ENCODE peak calls at places on chromosome 4, in six cellular contexts. One of them, this sample, is unnamed.

GRCh38 chr4:40234519-40235039 is 37.7 kb downstream of the RHOH start:
- DNase-seq in CD4-positive, alpha-beta memory T cell: no peak
- DNase-seq in lower lobe of right lung: no peak
- DNase-seq in NCI-H1436 treated with DMSO at 0.1 percent for 48 hours: no peak
- DNase-seq in anterior cingulate cortex: no peak
- DNase-seq in mesendoderm: no peak
- DNase-seq in this sample: no peak

GRCh38 chr4:138616775-138617174 is 374.6 kb upstream of the SLC7A11 start:
- DNase-seq in mesendoderm: no peak
- DNase-seq in NCI-H1436 treated with DMSO at 0.1 percent for 48 hours: no peak
- DNase-seq in CD4-positive, alpha-beta memory T cell: no peak
- DNase-seq in anterior cingulate cortex: no peak
- DNase-seq in lower lobe of right lung: no peak
- DNase-seq in this sample: no peak

GRCh38 chr4:81606796-81607550 is 135.3 kb upstream of the RASGEF1B start:
- DNase-seq in mesendoderm: peak
- DNase-seq in lower lobe of right lung: peak
- DNase-seq in anterior cingulate cortex: no peak
- DNase-seq in NCI-H1436 treated with DMSO at 0.1 percent for 48 hours: no peak
- DNase-seq in CD4-positive, alpha-beta memory T cell: no peak
- DNase-seq in this sample: no peak

GRCh38 chr4:138802499-138802898 is 213.1 kb upstream of the NOCT start:
- DNase-seq in mesendoderm: no peak
- DNase-seq in CD4-positive, alpha-beta memory T cell: no peak
- DNase-seq in anterior cingulate cortex: no peak
- DNase-seq in lower lobe of right lung: no peak
- DNase-seq in NCI-H1436 treated with DMSO at 0.1 percent for 48 hours: no peak
- DNase-seq in this sample: no peak

GRCh38 chr4:86891785-86892638 is at the start of gene C4orf36:
- DNase-seq in anterior cingulate cortex: peak
- DNase-seq in mesendoderm: peak
- DNase-seq in NCI-H1436 treated with DMSO at 0.1 percent for 48 hours: no peak
- DNase-seq in CD4-positive, alpha-beta memory T cell: peak
- DNase-seq in lower lobe of right lung: peak
- DNase-seq in this sample: peak

GRCh38 chr4:187064033-187064432 is 340.4 kb upstream of the FAT1 start:
- DNase-seq in NCI-H1436 treated with DMSO at 0.1 percent for 48 hours: no peak
- DNase-seq in lower lobe of right lung: no peak
- DNase-seq in mesendoderm: no peak
- DNase-seq in anterior cingulate cortex: no peak
- DNase-seq in CD4-positive, alpha-beta memory T cell: no peak
- DNase-seq in this sample: no peak

GRCh38 chr4:14180983-14181601 is 553.6 kb upstream of the BOD1L1 start:
- DNase-seq in NCI-H1436 treated with DMSO at 0.1 percent for 48 hours: no peak
- DNase-seq in mesendoderm: no peak
- DNase-seq in CD4-positive, alpha-beta memory T cell: no peak
- DNase-seq in anterior cingulate cortex: no peak
- DNase-seq in lower lobe of right lung: no peak
- DNase-seq in this sample: no peak

GRCh38 chr4:617644-618330 is 7.6 kb upstream of the PDE6B start:
- DNase-seq in mesendoderm: peak
- DNase-seq in CD4-positive, alpha-beta memory T cell: no peak
- DNase-seq in lower lobe of right lung: peak
- DNase-seq in NCI-H1436 treated with DMSO at 0.1 percent for 48 hours: no peak
- DNase-seq in anterior cingulate cortex: no peak
- DNase-seq in this sample: no peak

GRCh38 chr4:40195182-40196177 is 1.4 kb upstream of the RHOH start:
- DNase-seq in anterior cingulate cortex: no peak
- DNase-seq in mesendoderm: no peak
- DNase-seq in CD4-positive, alpha-beta memory T cell: no peak
- DNase-seq in lower lobe of right lung: no peak
- DNase-seq in NCI-H1436 treated with DMSO at 0.1 percent for 48 hours: no peak
- DNase-seq in this sample: no peak

GRCh38 chr4:1472148-1472797 is 66.0 kb upstream of the NKX1-1 start:
- DNase-seq in mesendoderm: no peak
- DNase-seq in lower lobe of right lung: no peak
- DNase-seq in anterior cingulate cortex: no peak
- DNase-seq in CD4-positive, alpha-beta memory T cell: no peak
- DNase-seq in NCI-H1436 treated with DMSO at 0.1 percent for 48 hours: no peak
- DNase-seq in this sample: no peak

GRCh38 chr4:169131556-169132208 is 121.6 kb upstream of the CBR4 start:
- DNase-seq in mesendoderm: peak
- DNase-seq in CD4-positive, alpha-beta memory T cell: no peak
- DNase-seq in anterior cingulate cortex: no peak
- DNase-seq in lower lobe of right lung: no peak
- DNase-seq in NCI-H1436 treated with DMSO at 0.1 percent for 48 hours: no peak
- DNase-seq in this sample: no peak

GRCh38 chr4:106717094-106717493 is 319.0 kb downstream of the DKK2 start:
- DNase-seq in mesendoderm: no peak
- DNase-seq in lower lobe of right lung: no peak
- DNase-seq in NCI-H1436 treated with DMSO at 0.1 percent for 48 hours: no peak
- DNase-seq in anterior cingulate cortex: no peak
- DNase-seq in CD4-positive, alpha-beta memory T cell: no peak
- DNase-seq in this sample: no peak